ENCODE peak calls at places on chromosome 21, in nine cellular contexts. G, O, B, K, Y, T, L, E and D are unnamed samples. For H3K27me3, the result is how much of the 10 kb centered on the place peaks cover.

GRCh38 chr21:15797577-15798363 is 68.0 kb downstream of the USP25 start:
- DNase-seq in L (no peak), Y (no peak), B (no peak), O (no peak), G (no peak), T (no peak), E (no peak), K (no peak), D (no peak)

GRCh38 chr21:39938086-39938611 is 70.9 kb downstream of the PCP4 start:
- DNase-seq in T (peak), E (no peak), O (no peak), G (no peak), B (no peak), L (no peak), K (no peak), Y (no peak), D (no peak)

GRCh38 chr21:46394819-46395152 is 63.9 kb upstream of the DIP2A start:
- DNase-seq in Y (no peak), B (no peak), L (no peak), K (no peak), E (no peak), G (no peak), O (no peak), T (no peak), D (no peak)

GRCh38 chr21:43609501-43610340 is 49.6 kb downstream of the HSF2BP start:
- DNase-seq in O (no peak), L (no peak), K (peak), G (no peak), T (peak), Y (peak), E (peak), B (peak), D (peak)

GRCh38 chr21:36747815-36748381 is 49.0 kb downstream of the SIM2 start:
- DNase-seq in O (peak), T (peak), K (no peak), L (no peak), B (no peak), Y (peak), G (no peak), E (no peak), D (no peak)

GRCh38 chr21:37564341-37564923 is 197.9 kb downstream of the DYRK1A start:
- DNase-seq in L (peak), B (peak), Y (peak), K (peak), O (peak), G (peak), T (peak), E (peak), D (peak)

GRCh38 chr21:21831036-21831435 is 832.8 kb downstream of the NCAM2 start:
- DNase-seq in E (no peak), G (no peak), Y (no peak), O (no peak), T (no peak), B (no peak), K (no peak), L (no peak), D (no peak)

GRCh38 chr21:28991861-28992525 is 684 bp downstream of the LTN1 start:
- DNase-seq in E (no peak), T (no peak), O (no peak), Y (no peak), G (no peak), B (no peak), K (no peak), L (no peak), D (no peak)

GRCh38 chr21:28256420-28256831 is 736.3 kb downstream of the LTN1 start:
- DNase-seq in B (peak), K (no peak), O (no peak), E (no peak), G (no peak), Y (no peak), T (no peak), L (no peak), D (no peak)

GRCh38 chr21:23694396-23694795 is 1912.9 kb downstream of the MRPL39 start:
- DNase-seq in L (no peak), T (no peak), Y (no peak), O (no peak), K (no peak), E (no peak), G (no peak), B (no peak), D (no peak)

GRCh38 chr21:24634749-24635148 is 972.5 kb downstream of the MRPL39 start:
- DNase-seq in O (no peak), L (no peak), Y (no peak), E (no peak), K (no peak), T (no peak), B (no peak), G (no peak), D (no peak)

GRCh38 chr21:16879479-16879878 is 633.4 kb upstream of the CXADR start:
- DNase-seq in B (no peak), K (no peak), T (no peak), Y (no peak), O (no peak), E (no peak), L (no peak), G (no peak), D (no peak)

GRCh38 chr21:41369105-41369914 is 7.5 kb downstream of the MX2 start:
- DNase-seq in L (no peak), O (peak), K (peak), B (no peak), T (peak), E (no peak), Y (no peak), G (peak), D (no peak)

GRCh38 chr21:37338671-37339526 is 27.7 kb upstream of the DYRK1A start:
- DNase-seq in T (no peak), O (peak), B (no peak), E (no peak), Y (no peak), L (peak), G (no peak), K (no peak), D (peak)

GRCh38 chr21:36375994-36376393 is 9.2 kb upstream of the CHAF1B start:
- DNase-seq in L (no peak), O (no peak), Y (no peak), G (no peak), E (no peak), K (no peak), T (no peak), B (no peak), D (no peak)

GRCh38 chr21:17613242-17613676 is 558 bp upstream of the BTG3 start:
- DNase-seq in G (no peak), Y (peak), O (peak), T (peak), E (peak), K (no peak), B (no peak), L (peak), D (no peak)

GRCh38 chr21:40732998-40733397 is 114.0 kb downstream of the DSCAM start:
- DNase-seq in G (no peak), E (no peak), Y (no peak), K (no peak), T (no peak), O (no peak), L (no peak), B (no peak), D (no peak)

GRCh38 chr21:19029816-19030215 is 626.2 kb upstream of the TMPRSS15 start:
- DNase-seq in T (no peak), E (no peak), O (no peak), G (no peak), Y (no peak), B (no peak), K (no peak), L (no peak), D (no peak)

GRCh38 chr21:40173833-40174232 is 306.6 kb downstream of the PCP4 start:
- DNase-seq in L (no peak), O (no peak), B (no peak), T (no peak), K (no peak), Y (no peak), G (no peak), E (no peak), D (no peak)

GRCh38 chr21:18249542-18250152 is 5.0 kb downstream of the CHODL start:
- DNase-seq in G (no peak), K (no peak), T (no peak), O (no peak), L (no peak), B (no peak), E (no peak), Y (no peak), D (no peak)

GRCh38 chr21:36839123-36839522 is 127.3 kb downstream of the HLCS start:
- DNase-seq in Y (no peak), O (no peak), L (no peak), B (no peak), K (no peak), E (no peak), T (peak), G (no peak), D (no peak)

GRCh38 chr21:46421191-46421750 is 37.4 kb upstream of the DIP2A start:
- DNase-seq in E (no peak), T (no peak), Y (no peak), L (no peak), K (no peak), G (no peak), B (no peak), O (peak), D (no peak)

GRCh38 chr21:36730291-36731281 is 31.7 kb downstream of the SIM2 start:
- DNase-seq in G (no peak), B (no peak), L (no peak), E (peak), T (no peak), O (no peak), K (no peak), Y (no peak), D (no peak)

GRCh38 chr21:46130721-46131720 is 24.4 kb downstream of the FTCD start:
- DNase-seq in K (no peak), L (no peak), B (no peak), E (no peak), T (no peak), O (peak), Y (no peak), G (no peak), D (no peak)

GRCh38 chr21:36745459-36745858 is 46.5 kb downstream of the SIM2 start:
- DNase-seq in E (no peak), L (no peak), G (no peak), T (no peak), Y (no peak), B (no peak), K (no peak), O (no peak), D (no peak)

GRCh38 chr21:35343046-35343816 is 294.1 kb upstream of the RUNX1 start:
- DNase-seq in B (no peak), G (no peak), E (no peak), Y (no peak), O (no peak), L (no peak), T (no peak), K (no peak), D (peak)

GRCh38 chr21:14922980-14923379 is 141.8 kb downstream of the NRIP1 start:
- DNase-seq in L (no peak), K (no peak), T (no peak), E (no peak), B (no peak), O (no peak), Y (no peak), G (no peak), D (no peak)

GRCh38 chr21:25776440-25776839 is 41.7 kb downstream of the GABPA start:
- DNase-seq in G (no peak), B (no peak), E (no peak), Y (no peak), O (no peak), K (no peak), T (no peak), L (no peak), D (no peak)

GRCh38 chr21:28089599-28090421 is 902.9 kb downstream of the LTN1 start:
- DNase-seq in B (no peak), T (no peak), Y (no peak), O (peak), G (no peak), L (no peak), K (no peak), E (no peak), D (peak)

GRCh38 chr21:37429356-37429755 is 62.8 kb downstream of the DYRK1A start:
- DNase-seq in G (no peak), T (no peak), K (no peak), Y (no peak), L (no peak), B (no peak), O (no peak), E (no peak), D (no peak)

GRCh38 chr21:35363458-35363857 is 314.4 kb upstream of the RUNX1 start:
- DNase-seq in L (no peak), B (no peak), G (no peak), K (no peak), O (no peak), E (no peak), T (no peak), Y (no peak), D (no peak)

GRCh38 chr21:34018910-34019309 is 54.5 kb upstream of the MRPS6 start:
- DNase-seq in L (no peak), K (no peak), G (no peak), T (no peak), E (no peak), O (no peak), B (no peak), Y (no peak), D (no peak)

GRCh38 chr21:34021726-34022125 is 51.7 kb upstream of the MRPS6 start:
- DNase-seq in B (no peak), Y (no peak), E (no peak), O (no peak), G (no peak), T (no peak), L (no peak), K (no peak), D (peak)

GRCh38 chr21:34019402-34019801 is 54.0 kb upstream of the MRPS6 start:
- DNase-seq in O (no peak), G (no peak), L (no peak), E (no peak), K (no peak), T (no peak), B (no peak), Y (no peak), D (no peak)

GRCh38 chr21:34020934-34021553 is 52.3 kb upstream of the MRPS6 start:
- DNase-seq in G (no peak), E (no peak), L (no peak), B (no peak), T (no peak), K (no peak), O (no peak), Y (no peak), D (no peak)

GRCh38 chr21:34020005-34020847 is 53.2 kb upstream of the MRPS6 start:
- DNase-seq in O (peak), T (no peak), Y (no peak), L (no peak), B (no peak), G (no peak), K (no peak), E (no peak), D (no peak)
- TF ChIP-seq CTCF in O (no peak), T (no peak), Y (no peak), L (no peak), B (no peak), G (no peak), K (no peak), E (no peak), D (no peak)

DNA sequence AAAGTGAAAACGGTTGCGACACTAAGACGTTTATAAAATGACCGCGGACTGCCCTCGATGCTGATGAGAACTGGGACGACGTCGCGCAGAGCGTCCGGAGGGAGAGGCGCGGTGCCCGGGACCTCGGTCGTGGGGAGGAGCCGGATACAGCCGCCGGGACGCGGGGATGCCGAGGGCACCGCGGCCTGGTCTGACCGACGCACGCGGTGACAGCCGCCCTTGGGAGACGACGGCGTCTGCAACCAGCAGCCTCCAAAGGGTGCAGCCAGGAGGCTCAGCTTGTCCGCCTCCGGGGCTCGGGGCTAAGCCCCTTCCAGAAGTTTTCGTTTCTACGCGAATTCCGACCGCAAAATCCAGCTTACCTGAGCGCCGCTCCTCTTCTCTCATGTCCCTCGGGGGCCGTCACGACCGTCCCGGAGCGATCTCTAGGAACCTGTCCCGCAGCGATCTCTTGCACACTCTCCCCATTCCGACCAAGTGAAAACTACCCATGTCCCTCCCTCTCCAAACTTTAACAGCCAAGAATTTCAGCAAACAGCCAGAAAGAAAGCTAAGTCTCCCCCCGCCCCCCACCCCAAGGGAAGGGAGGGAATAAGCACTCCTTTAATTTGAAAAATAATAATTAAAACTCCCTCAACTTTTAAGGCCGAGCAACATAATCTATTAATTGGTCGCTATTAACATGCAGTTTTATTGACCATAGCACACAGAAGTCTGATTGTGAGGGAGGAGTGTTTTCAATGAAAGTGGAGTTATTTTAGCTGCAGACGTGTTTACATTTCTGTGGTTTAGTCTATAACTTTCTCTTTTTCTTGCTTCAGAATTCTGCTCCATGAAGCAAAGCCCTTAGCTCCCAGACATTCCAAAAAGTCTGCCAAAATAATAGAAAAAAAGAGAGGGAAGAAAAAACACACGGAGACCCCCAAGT is 144.2 kb upstream of the ETS2 start:
- DNase-seq in B (no peak), E (no peak), G (no peak), O (peak), T (peak), L (no peak), Y (peak), K (no peak), D (no peak)
- H3K4me3 ChIP-seq in B (peak), E (peak), G (no peak), O (peak), T (peak), L (peak), Y (peak), K (peak), D (peak)

GRCh38 chr21:44741921-44742320 is 30.5 kb upstream of the TSPEAR start:
- DNase-seq in L (no peak), G (no peak), E (no peak), Y (no peak), O (no peak), T (no peak), B (no peak), K (no peak), D (no peak)
- H3K27me3 ChIP-seq in L (under half), G (under half), E (under half), Y (under half), O (under half), T (under half), B (under half), K (under half), D (under half)

GRCh38 chr21:30842990-30843389 is 13.4 kb upstream of the KRTAP7-1 start:
- DNase-seq in K (no peak), L (no peak), G (no peak), O (no peak), B (no peak), T (no peak), E (no peak), Y (no peak), D (no peak)

GRCh38 chr21:30838536-30838935 is 9.0 kb upstream of the KRTAP7-1 start:
- DNase-seq in K (no peak), L (no peak), O (no peak), B (no peak), Y (no peak), T (no peak), G (no peak), E (no peak), D (no peak)

GRCh38 chr21:30839304-30839703 is 9.7 kb upstream of the KRTAP7-1 start:
- DNase-seq in G (no peak), L (no peak), B (no peak), E (no peak), O (no peak), T (no peak), Y (peak), K (no peak), D (peak)
- TF ChIP-seq CTCF in G (no peak), L (no peak), B (peak), E (no peak), O (no peak), T (no peak), Y (no peak), K (no peak), D (peak)

DNA sequence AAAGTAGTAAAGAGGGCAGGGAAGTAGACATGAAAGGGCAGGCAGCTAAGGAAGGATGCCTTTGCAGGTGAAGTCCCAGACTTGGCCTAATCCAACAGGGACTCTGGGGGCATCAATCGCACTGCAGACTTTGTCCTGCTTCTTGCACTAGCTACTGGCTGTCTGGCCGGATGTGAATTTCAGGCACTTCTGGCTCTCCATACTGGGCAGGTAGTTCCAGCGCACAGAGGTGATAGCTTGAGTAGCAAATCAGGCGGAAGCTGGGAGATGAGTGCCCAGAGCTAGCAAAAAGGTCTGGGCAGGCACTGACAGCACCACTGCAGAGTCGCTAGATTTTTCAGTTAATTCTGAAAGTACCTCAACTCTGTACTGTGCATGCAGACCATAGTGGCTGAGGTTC is 997 bp downstream of the RSPH1 start:
- DNase-seq in E (no peak), O (no peak), B (no peak), L (no peak), G (no peak), Y (no peak), T (no peak), K (no peak), D (no peak)
- H3K4me3 ChIP-seq in E (no peak), O (no peak), B (no peak), L (no peak), G (no peak), Y (peak), T (no peak), K (no peak), D (no peak)

DNA sequence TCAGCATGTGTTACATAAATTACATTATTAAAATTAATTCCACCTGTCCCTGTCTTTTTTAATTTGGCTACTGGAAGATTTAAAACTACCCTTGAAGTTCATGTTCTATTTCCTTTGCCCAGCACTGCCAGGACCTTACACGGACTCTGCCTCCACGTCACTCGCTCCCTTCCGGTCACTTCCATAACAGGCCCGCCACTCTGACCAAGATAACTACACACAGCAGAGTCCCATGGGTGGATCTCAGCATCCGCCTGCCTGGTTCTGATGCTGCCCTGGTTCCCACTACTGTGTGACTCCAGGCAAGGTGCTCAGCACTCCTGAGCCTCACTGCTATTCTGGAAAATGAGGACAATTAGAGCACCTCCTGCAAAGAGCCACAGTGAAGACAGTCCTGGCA is 153.3 kb upstream of the ERG start:
- DNase-seq in L (no peak), B (no peak), O (no peak), G (no peak), T (no peak), Y (no peak), K (no peak), E (no peak), D (no peak)
- H3K27me3 ChIP-seq in L (under half), B (under half), O (under half), G (under half), T (under half), Y (under half), K (under half), E (half or more), D (under half)

GRCh38 chr21:33135925-33136324 is 66.0 kb downstream of the OLIG1 start:
- DNase-seq in O (no peak), L (no peak), Y (no peak), T (no peak), B (no peak), K (no peak), G (no peak), E (no peak), D (no peak)

GRCh38 chr21:33128538-33128937 is 58.6 kb downstream of the OLIG1 start:
- DNase-seq in K (no peak), G (no peak), Y (no peak), B (no peak), T (no peak), L (no peak), O (no peak), E (no peak), D (no peak)

GRCh38 chr21:33133912-33134311 is 64.0 kb downstream of the OLIG1 start:
- DNase-seq in B (no peak), E (no peak), K (no peak), O (no peak), T (no peak), Y (no peak), L (no peak), G (no peak), D (no peak)

GRCh38 chr21:33127154-33127893 is 57.4 kb downstream of the OLIG1 start:
- DNase-seq in O (peak), G (peak), B (peak), K (no peak), Y (peak), T (peak), E (peak), L (no peak), D (peak)

DNA sequence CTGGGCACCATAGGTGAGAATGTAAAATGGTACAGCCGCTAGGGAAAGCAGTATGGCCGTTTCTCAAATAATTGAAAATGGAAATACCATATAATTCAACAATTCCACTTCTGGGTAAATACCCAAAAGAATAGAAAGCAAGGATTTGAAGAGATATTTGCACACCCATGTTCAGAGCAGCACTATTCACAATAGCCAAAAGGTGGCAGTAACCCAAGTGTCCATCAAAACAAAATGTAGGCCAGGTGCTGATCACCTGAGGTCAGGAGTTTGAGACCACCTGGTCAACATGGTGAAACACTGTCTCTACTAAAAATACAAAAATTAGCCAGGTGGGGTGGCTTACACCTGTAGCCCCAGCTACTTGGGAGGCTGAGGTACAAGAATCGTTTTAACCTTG is 62.1 kb downstream of the OLIG1 start:
- DNase-seq in T (no peak), Y (no peak), O (no peak), B (no peak), G (no peak), E (no peak), K (no peak), L (no peak), D (peak)
- TF ChIP-seq CTCF in T (no peak), Y (peak), O (no peak), B (peak), G (peak), E (no peak), K (no peak), L (no peak), D (peak)